ENCODE peak calls at places on chromosome 13, in five cellular contexts. T, W, K, Q and X are unnamed samples.

GRCh38 chr13:46992383-46992952 is 95.6 kb upstream of the HTR2A start:
- DNase-seq in T (no peak), K (no peak), W (no peak), Q (no peak), X (no peak)

GRCh38 chr13:70330697-70331361 is 222.6 kb upstream of the KLHL1 start:
- DNase-seq in W (no peak), K (no peak), Q (no peak), T (no peak), X (peak; percentile 14)

GRCh38 chr13:97125051-97125809 is 96.9 kb upstream of the MBNL2 start:
- DNase-seq in Q (no peak), W (peak; percentile 84), T (peak; percentile 90), K (peak; percentile 65), X (peak; percentile 98)

GRCh38 chr13:113927661-113928581 is 46.0 kb downstream of the C13orf46 start:
- DNase-seq in Q (peak; percentile 96), T (peak; percentile 66), K (peak; percentile 93), W (peak; percentile 98), X (no peak)

GRCh38 chr13:49436890-49437289 is 7.0 kb downstream of the CAB39L start:
- DNase-seq in W (peak; percentile 44), Q (no peak), T (no peak), K (peak; percentile 35), X (no peak)

GRCh38 chr13:59459972-59460371 is 703.8 kb downstream of the DIAPH3 start:
- DNase-seq in K (no peak), Q (no peak), T (no peak), W (peak; percentile 12), X (no peak)

GRCh38 chr13:20000062-20000552 is 41.6 kb downstream of the ZMYM2 start:
- DNase-seq in W (no peak), K (no peak), T (no peak), Q (no peak), X (no peak)

GRCh38 chr13:72151241-72151640 is 284.2 kb upstream of the DACH1 start:
- DNase-seq in T (no peak), K (no peak), W (no peak), Q (no peak), X (no peak)

GRCh38 chr13:62960723-62961122 is 1545.1 kb upstream of the PCDH20 start:
- DNase-seq in Q (no peak), T (no peak), K (no peak), W (no peak), X (no peak)

GRCh38 chr13:50068508-50068907 is 53.3 kb downstream of the KCNRG start:
- DNase-seq in W (no peak), T (no peak), K (no peak), Q (no peak), X (no peak)

GRCh38 chr13:76226941-76227340 is 590.8 kb downstream of the LMO7 start:
- DNase-seq in W (no peak), K (no peak), T (no peak), Q (peak; percentile 27), X (no peak)

GRCh38 chr13:98416408-98416807 is 160.5 kb downstream of the STK24 start:
- DNase-seq in K (no peak), T (peak; percentile 100), W (no peak), Q (no peak), X (no peak)

GRCh38 chr13:25752957-25753540 is 298.8 kb downstream of the SHISA2 start:
- DNase-seq in T (no peak), W (peak; percentile 35), K (peak; percentile 22), Q (peak; percentile 18), X (peak; percentile 29)

GRCh38 chr13:49690990-49691886 is at the start of gene EBPL:
- DNase-seq in T (peak; percentile 92), K (peak; percentile 61), Q (peak; percentile 66), W (peak; percentile 89), X (peak; percentile 59)

GRCh38 chr13:26880741-26881140 is 120.2 kb upstream of the GPR12 start:
- DNase-seq in K (no peak), T (no peak), W (no peak), Q (no peak), X (no peak)

GRCh38 chr13:19860884-19861655 is 2.4 kb downstream of the ZMYM5 start:
- DNase-seq in K (no peak), T (peak; percentile 90), Q (no peak), W (peak; percentile 73), X (peak; percentile 90)

DNA sequence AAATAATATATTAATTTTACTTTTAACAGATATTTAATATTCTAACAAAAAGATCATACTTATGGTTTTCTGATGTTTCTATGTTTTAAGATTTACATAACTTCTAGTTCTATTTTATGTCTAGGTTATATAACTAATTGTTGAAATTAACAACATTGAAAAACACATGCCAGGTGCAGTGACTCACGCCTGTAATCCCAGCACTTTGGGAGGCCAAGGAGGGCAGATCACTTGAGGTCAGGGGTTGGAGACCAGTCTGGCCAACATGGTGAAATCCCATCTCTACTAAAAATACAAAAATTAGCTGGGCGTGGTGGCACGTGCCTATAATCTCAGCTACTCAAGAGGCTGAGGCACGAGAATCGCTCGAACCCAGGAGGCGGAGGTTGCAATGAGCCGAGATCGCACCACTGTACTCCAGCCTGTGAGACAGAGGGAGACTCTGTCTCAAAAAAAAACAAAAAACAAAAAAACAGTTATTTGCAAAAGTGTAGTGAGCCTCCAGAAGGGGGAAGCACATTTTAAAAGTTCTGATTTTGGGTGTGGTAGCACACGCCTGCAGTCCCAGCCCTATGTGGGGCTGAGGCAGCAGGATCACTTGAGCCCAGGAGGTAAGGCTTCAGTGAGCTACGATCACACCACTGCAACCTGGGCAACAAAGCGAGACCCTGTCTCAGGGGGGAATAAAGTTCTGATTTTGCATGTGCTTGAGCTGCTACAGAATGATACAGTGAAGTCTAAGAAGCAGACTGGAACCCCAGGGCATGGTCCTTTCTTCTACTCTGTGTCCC is 18.6 kb downstream of the MIPEP start:
- DNase-seq in W (no peak), K (no peak), Q (no peak), T (no peak), X (no peak)
- TF ChIP-seq CTCF in W (no peak), K (no peak), Q (peak; percentile 10), T (no peak), X (no peak)

DNA sequence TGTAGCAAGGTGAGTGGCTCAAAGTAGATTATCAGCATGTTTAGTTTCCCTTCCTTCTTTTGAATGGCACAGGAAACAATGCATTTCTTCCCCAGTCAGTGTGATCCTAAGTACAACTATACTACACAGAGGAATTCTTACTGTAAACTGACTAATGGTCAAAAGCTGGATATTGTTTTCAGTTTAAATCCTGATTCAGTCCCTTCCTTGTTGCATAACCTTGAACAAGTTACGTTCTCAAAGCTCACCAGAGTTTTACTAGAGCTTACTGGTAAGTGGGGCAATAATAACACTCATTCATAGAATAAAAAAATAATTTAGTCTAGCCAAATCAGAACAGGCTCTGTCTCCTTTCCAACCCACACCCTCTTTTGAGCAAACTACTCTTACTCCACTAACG is 180.1 kb downstream of the POSTN start:
- DNase-seq in T (no peak), K (no peak), W (no peak), Q (peak; percentile 33), X (no peak)
- TF ChIP-seq CTCF in T (no peak), K (no peak), W (no peak), Q (no peak), X (no peak)

DNA sequence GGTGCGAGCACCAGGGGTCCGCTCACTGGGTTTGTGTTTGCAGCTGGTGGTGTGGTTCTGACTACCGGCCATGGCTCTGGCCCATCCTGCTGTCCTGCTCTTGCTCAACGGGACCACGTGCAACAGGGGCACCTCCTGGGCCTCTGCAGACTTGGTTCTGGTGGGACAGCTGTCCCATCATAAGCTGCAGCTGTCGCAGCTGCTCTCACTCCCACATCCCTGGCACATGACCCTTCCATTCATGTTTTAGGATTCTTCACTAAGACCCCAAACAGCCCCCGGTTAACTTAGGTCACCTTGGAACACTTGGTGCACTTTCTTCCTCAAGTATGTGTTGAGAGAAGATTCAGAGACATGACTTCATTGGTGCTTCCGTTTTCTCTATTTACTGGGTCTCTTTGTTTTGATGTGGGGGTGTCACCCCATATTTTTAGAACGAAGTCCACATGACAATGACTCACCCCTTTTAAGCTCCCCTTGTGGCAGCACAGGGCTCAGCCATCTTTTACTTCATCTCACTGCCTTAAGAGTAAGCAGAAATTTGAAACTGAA is 68.4 kb upstream of the ARHGEF7 start:
- DNase-seq in K (no peak), Q (peak; percentile 26), W (peak; percentile 66), T (no peak), X (no peak)
- TF ChIP-seq CTCF in K (peak; percentile 40), Q (peak; percentile 60), W (peak; percentile 48), T (no peak), X (peak; percentile 39)

GRCh38 chr13:94343243-94343585 is 136.3 kb downstream of the DCT start:
- DNase-seq in K (no peak), Q (no peak), W (no peak), T (no peak), X (peak; percentile 85)

GRCh38 chr13:94344126-94344863 is 135.2 kb downstream of the DCT start:
- DNase-seq in Q (no peak), W (peak; percentile 34), T (peak; percentile 88), K (no peak), X (no peak)

GRCh38 chr13:94346261-94347019 is 133.0 kb downstream of the DCT start:
- DNase-seq in K (no peak), W (no peak), Q (no peak), T (no peak), X (no peak)

GRCh38 chr13:94342436-94343242 is 136.8 kb downstream of the DCT start:
- DNase-seq in W (no peak), K (no peak), Q (no peak), T (no peak), X (no peak)

GRCh38 chr13:94345374-94346195 is 133.9 kb downstream of the DCT start:
- DNase-seq in W (peak; percentile 32), T (no peak), Q (no peak), K (no peak), X (no peak)
- TF ChIP-seq CTCF in W (no peak), T (no peak), Q (peak; percentile 14), K (no peak), X (no peak)

DNA sequence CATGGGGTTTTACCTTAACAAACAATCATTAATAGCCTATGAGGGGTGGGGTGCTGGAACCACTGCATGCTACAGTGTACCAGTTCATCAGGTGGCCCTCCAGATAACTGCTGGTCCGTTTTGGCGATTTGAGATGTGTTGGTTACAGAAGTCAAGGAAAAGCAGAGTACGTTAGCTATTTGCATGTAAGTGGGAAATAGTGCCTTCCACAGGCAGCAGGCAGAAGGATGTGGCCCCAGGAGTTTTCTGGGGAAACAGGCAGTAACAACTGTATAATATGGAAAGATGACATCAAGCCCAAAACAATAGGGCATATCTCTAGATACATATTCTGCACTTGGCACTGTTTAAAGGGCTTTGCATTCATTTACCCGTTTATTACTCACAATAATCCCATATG is 245.7 kb downstream of the COL4A1 start:
- DNase-seq in Q (no peak), W (no peak), T (no peak), K (no peak), X (no peak)
- TF ChIP-seq CTCF in Q (no peak), W (no peak), T (no peak), K (no peak), X (peak; percentile 15)